ENCODE peak calls at places on chromosomes 3 and 15, in four cellular contexts. K is HepG2, V is K562, S is SK-N-SH. Z is an unnamed sample.
A peak's percentile ranks its signal among the peaks of the same experiment; 100 is the strongest.

GRCh38 chr3:120642368-120642948 is 39.6 kb downstream of the HGD start:
- DNase-seq in K (no peak), V (peak; percentile 83), S (no peak), Z (no peak)

GRCh38 chr15:101390060-101390459 is 95.0 kb upstream of the SNRPA1 start:
- DNase-seq in K (no peak), V (no peak), S (no peak), Z (no peak)

GRCh38 chr15:64429448-64429847 is 30.9 kb upstream of the ZNF609 start:
- DNase-seq in K (no peak), V (no peak), S (no peak), Z (no peak)

GRCh38 chr3:143439785-143440184 is 320.2 kb downstream of the CHST2 start:
- DNase-seq in K (no peak), V (no peak), S (no peak), Z (no peak)

GRCh38 chr15:92954578-92954977 is 54.5 kb downstream of the CHD2 start:
- DNase-seq in K (peak; percentile 33), V (peak; percentile 47), S (no peak), Z (no peak)

GRCh38 chr3:27200721-27201434 is 168.3 kb downstream of the NEK10 start:
- DNase-seq in K (no peak), V (no peak), S (no peak), Z (no peak)

GRCh38 chr15:43441316-43441715 is 51.6 kb downstream of the TP53BP1 start:
- DNase-seq in K (peak; percentile 3), V (peak; percentile 23), S (peak; percentile 22), Z (no peak)

GRCh38 chr3:53426918-53427317 is 67.5 kb upstream of the CACNA1D start:
- DNase-seq in K (peak; percentile 47), V (peak; percentile 25), S (no peak), Z (no peak)

GRCh38 chr3:4693620-4694019 is 200.5 kb downstream of the ITPR1 start:
- DNase-seq in K (no peak), V (no peak), S (no peak), Z (no peak)

GRCh38 chr15:71152542-71152941 is 37.3 kb downstream of the THSD4 start:
- DNase-seq in K (no peak), V (no peak), S (no peak), Z (no peak)

GRCh38 chr15:25793354-25794050 is 69.6 kb downstream of the ATP10A start:
- DNase-seq in K (no peak), V (no peak), S (no peak), Z (no peak)
- H3K4me3 ChIP-seq in K (no peak overlapping the region), V (no peak overlapping the region), S (no peak overlapping the region), Z (no peak overlapping the region)

DNA sequence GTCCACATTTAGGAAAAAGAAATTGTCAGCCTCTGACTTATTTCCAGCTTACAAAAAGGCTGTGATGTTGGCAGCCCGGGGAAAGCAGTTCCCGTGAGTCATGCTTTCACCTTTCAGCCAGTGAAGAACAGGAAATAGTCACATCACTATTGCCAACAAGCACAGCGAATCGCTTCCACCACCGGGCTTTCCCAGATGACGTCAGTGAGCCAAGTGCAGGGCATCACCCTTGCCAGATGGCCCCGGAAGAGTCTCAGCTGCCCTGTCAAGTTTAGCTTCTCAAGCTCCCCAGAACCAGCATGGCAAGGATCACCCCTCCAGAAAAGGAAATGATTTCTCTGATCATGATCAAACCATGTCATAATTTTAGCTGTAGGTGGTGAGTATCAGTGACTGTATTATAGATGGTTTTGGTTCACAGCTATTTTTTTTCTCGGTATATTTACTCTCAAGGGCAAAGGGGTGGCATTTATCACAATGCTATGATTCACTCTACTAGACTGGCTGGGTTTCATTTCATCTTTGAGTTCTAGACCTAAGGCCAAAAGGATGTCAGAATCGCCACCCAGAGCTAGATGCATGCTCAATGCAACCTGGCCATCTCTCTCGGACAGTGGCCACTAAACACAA is 32.9 kb downstream of the B3GNT5 start:
- DNase-seq in K (peak; percentile 15), V (peak; percentile 48), S (peak; percentile 81), Z (peak; percentile 92)
- H2AFZ ChIP-seq in K (no peak overlapping the region), V (peak overlapping the region; percentile 59), S (peak overlapping the region; percentile 60), Z (no peak overlapping the region)

DNA sequence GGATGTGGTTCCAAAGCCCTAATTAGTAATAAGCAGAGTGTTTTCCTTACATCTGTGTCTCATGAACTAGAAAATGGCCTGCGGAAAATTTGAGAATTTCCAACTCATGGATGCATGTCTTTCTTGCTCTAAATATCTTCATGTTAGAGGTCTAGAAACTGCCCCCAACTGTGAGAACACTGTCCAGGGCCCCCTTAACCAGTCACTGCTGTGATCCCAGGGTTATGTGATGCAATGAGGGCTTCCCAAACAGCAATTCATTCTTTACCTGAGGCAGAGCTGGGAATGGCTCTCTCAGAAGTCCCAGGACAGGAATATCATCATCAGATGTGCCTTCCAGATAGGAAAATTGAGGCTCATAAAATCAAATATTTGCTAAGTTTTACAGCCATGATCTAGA is 8.2 kb downstream of the NPAP1 start:
- DNase-seq in K (no peak), V (no peak), S (no peak), Z (no peak)
- TF ChIP-seq ELF1 in K (no peak), V (no peak), S (no peak), Z (no peak)

GRCh38 chr3:2206536-2206935 is 107.9 kb downstream of the CNTN4 start:
- DNase-seq in K (no peak), V (no peak), S (no peak), Z (no peak)

GRCh38 chr3:2212211-2212610 is 113.5 kb downstream of the CNTN4 start:
- DNase-seq in K (no peak), V (no peak), S (no peak), Z (no peak)

GRCh38 chr3:2205692-2206091 is 107.0 kb downstream of the CNTN4 start:
- DNase-seq in K (no peak), V (no peak), S (no peak), Z (no peak)

GRCh38 chr3:2211568-2211967 is 112.9 kb downstream of the CNTN4 start:
- DNase-seq in K (no peak), V (no peak), S (no peak), Z (no peak)
- H3K4me3 ChIP-seq in K (no peak overlapping the region), V (no peak overlapping the region), S (no peak overlapping the region), Z (no peak overlapping the region)

DNA sequence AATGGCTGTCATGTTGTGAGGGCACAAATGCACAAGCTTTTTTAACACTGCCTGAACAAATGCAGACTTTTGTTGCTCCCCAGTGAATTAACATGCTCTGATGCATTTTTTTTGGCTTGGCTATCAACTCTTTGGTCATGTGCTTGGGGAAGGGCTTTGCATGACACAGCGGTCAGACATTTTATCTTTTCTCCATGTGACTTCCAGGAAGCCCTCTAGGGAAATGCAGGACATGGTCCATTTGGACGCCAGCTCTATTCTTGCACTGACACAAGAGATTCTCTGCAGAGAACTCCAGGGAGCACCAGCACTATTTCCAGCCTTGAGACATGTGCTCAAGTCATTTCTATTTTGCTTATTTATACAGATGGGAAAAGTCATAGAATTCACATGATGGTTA is 46.2 kb downstream of the NEK11 start:
- DNase-seq in K (no peak), V (peak; percentile 52), S (no peak), Z (no peak)
- H2AFZ ChIP-seq in K (no peak overlapping the region), V (peak overlapping the region; percentile 89), S (peak overlapping the region; percentile 26), Z (no peak overlapping the region)

DNA sequence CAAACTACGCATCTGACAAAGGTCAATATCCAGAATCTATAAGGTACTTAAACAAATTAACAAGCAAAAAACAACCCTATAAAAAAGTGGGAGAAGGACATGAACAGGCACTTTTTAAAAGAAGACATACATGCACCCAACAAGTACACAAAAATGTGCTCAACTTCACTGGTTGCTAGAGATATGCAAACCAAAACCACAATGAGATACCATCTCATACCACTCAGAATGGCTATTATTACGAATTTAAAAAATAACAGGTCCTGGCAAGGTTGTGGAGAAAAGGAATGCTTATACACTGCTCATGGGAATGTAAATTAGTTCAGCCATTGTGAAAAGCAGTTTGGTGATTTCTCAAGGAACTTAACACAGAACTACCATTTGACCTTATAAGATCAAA is 175.6 kb upstream of the MLF1 start:
- DNase-seq in K (no peak), V (no peak), S (no peak), Z (no peak)
- TF ChIP-seq ELF1 in K (no peak), V (no peak), S (no peak), Z (no peak)

GRCh38 chr3:39385456-39386098 is 2.4 kb downstream of the SLC25A38 start:
- DNase-seq in K (no peak), V (peak; percentile 73), S (no peak), Z (no peak)
- H3K4me3 ChIP-seq in K (no peak overlapping the region), V (peak overlapping the region; percentile 69), S (no peak overlapping the region), Z (no peak overlapping the region)

Z was measured in HCT116.